ENCODE peak calls at places on chromosomes 12 and 14, in six cellular contexts. D is right lobe of liver, U is HCT116, T is PC-3, Z is lower leg skin, I is spleen. M is an unnamed sample.

GRCh38 chr12:52356031-52356761 is 11.1 kb downstream of the KRT85 start:
- DNase-seq in T (no peak), U (no peak), Z (peak), D (peak), I (peak), M (no peak)

GRCh38 chr12:52395761-52396434 is 10.2 kb downstream of the KRT82 start:
- DNase-seq in Z (no peak), I (peak), T (peak), D (no peak), U (peak), M (peak)

GRCh38 chr12:51048601-51049369 is 658 bp downstream of the LETMD1 start:
- DNase-seq in D (no peak), T (no peak), U (no peak), I (no peak), Z (no peak), M (no peak)

GRCh38 chr14:22691171-22691570 is 47.0 kb upstream of the OR6J1 start:
- DNase-seq in Z (no peak), U (no peak), T (peak), D (no peak), I (no peak), M (no peak)

GRCh38 chr12:89574736-89575208 is 48.9 kb upstream of the POC1B start:
- DNase-seq in U (no peak), D (no peak), Z (no peak), I (no peak), T (no peak), M (no peak)

GRCh38 chr14:24595046-24595808 is 14.3 kb downstream of the GZMH start:
- DNase-seq in I (no peak), Z (peak), T (no peak), D (no peak), U (no peak), M (no peak)

GRCh38 chr14:57388072-57388471 is 2.3 kb upstream of the NAA30 start:
- DNase-seq in D (no peak), Z (no peak), U (no peak), I (no peak), T (no peak), M (no peak)

GRCh38 chr14:104895786-104896642 is 28.7 kb upstream of the PLD4 start:
- DNase-seq in T (no peak), U (no peak), Z (peak), D (peak), I (peak), M (no peak)

GRCh38 chr12:14810953-14811483 is 3.0 kb downstream of the SMCO3 start:
- DNase-seq in I (no peak), T (peak), Z (no peak), U (no peak), D (peak), M (no peak)
- TF ChIP-seq CTCF in I (peak), T (peak), Z (no peak), U (peak), D (peak), M (peak)

GRCh38 chr12:15580431-15580830 is 208.8 kb downstream of the EPS8 start:
- DNase-seq in D (no peak), U (no peak), Z (no peak), T (no peak), I (no peak), M (no peak)

GRCh38 chr12:15581006-15581405 is 208.2 kb downstream of the EPS8 start:
- DNase-seq in U (no peak), I (no peak), Z (no peak), D (no peak), T (no peak), M (no peak)

GRCh38 chr12:15583804-15584203 is 205.4 kb downstream of the EPS8 start:
- DNase-seq in Z (no peak), U (no peak), I (no peak), T (no peak), D (no peak), M (no peak)

GRCh38 chr12:15589328-15590032 is 199.7 kb downstream of the EPS8 start:
- DNase-seq in Z (no peak), I (no peak), D (no peak), T (no peak), U (no peak), M (no peak)

DNA sequence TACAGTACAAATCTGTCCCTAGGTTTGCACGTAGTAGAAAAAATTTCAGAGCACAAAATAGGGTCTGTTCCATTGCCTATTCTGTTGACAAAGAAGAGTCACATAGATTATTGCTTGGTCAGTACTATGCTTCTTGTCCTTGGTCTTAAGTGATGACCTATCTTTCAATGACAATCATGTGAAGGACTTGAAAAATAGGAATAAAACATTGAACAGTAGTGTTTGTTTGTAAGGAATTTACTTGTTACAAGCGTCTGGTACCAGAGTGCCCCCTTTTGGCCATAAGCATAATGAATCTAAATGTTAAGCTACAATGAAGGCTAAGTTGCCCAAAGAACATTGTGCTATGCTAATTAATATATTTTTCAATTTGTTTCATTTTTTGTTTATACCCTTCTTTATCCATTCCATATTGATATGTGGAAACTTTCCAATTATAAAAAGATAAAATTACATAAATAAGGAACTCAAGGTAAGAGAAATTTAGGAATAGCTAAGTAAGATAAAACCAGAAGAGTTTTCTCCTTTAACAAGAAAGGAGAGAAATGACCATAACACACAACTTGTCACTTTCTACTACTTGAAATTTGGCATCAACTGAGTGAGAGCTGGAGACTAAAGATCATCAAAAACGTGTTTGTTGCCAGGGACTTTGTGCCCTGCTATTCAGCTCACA is 204.7 kb downstream of the EPS8 start:
- DNase-seq in I (no peak), T (peak), D (no peak), U (peak), Z (no peak), M (no peak)
- TF ChIP-seq CTCF in I (peak), T (peak), D (peak), U (peak), Z (no peak), M (peak)

DNA sequence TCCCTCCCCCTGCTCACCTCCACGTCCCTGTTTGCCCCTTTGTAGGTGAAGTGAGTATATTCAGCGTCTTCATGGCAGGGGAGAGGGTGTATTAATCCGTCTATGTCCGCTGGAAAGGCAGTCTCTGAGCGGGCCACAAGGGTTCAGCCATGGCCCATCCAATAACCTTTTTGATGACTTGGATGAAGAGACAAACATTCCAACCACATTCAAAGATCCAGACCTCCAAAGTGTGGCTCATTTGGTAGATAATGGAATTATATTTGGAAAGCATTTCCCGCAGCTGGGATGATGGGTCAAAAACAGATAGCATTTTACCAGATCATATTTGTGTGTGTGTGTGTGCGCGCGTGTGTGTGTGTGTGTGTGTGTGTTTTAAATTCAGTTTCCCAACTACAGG is 345.9 kb downstream of the DPF3 start:
- DNase-seq in T (no peak), I (no peak), U (no peak), Z (no peak), D (peak), M (no peak)
- TF ChIP-seq CTCF in T (no peak), I (no peak), U (no peak), Z (no peak), D (no peak), M (no peak)

GRCh38 chr12:62827042-62827441 is 107.9 kb downstream of the PPM1H start:
- DNase-seq in Z (no peak), I (no peak), T (peak), D (no peak), U (no peak), M (no peak)
- TF ChIP-seq CTCF in Z (no peak), I (no peak), T (peak), D (no peak), U (no peak), M (peak)

GRCh38 chr12:5872745-5873144 is 72.3 kb downstream of the ANO2 start:
- DNase-seq in Z (no peak), I (no peak), D (no peak), U (peak), T (peak), M (no peak)
- TF ChIP-seq CTCF in Z (no peak), I (no peak), D (no peak), U (peak), T (peak), M (no peak)

GRCh38 chr12:102896067-102896466 is 21.0 kb downstream of the PAH start:
- DNase-seq in I (no peak), Z (no peak), T (peak), D (no peak), U (no peak), M (no peak)
- TF ChIP-seq CTCF in I (no peak), Z (no peak), T (peak), D (no peak), U (peak), M (no peak)

GRCh38 chr14:95294834-95295599 is 24.7 kb downstream of the CLMN start:
- DNase-seq in T (peak), Z (no peak), U (peak), D (no peak), I (no peak), M (no peak)

GRCh38 chr14:95291859-95292542 is 27.7 kb downstream of the CLMN start:
- DNase-seq in I (no peak), D (no peak), U (peak), T (peak), Z (peak), M (no peak)

GRCh38 chr14:95292660-95293425 is 26.9 kb downstream of the CLMN start:
- DNase-seq in Z (peak), D (peak), I (no peak), T (no peak), U (no peak), M (no peak)

GRCh38 chr14:95294320-95294719 is 25.4 kb downstream of the CLMN start:
- DNase-seq in D (no peak), I (no peak), U (no peak), T (no peak), Z (no peak), M (no peak)

DNA sequence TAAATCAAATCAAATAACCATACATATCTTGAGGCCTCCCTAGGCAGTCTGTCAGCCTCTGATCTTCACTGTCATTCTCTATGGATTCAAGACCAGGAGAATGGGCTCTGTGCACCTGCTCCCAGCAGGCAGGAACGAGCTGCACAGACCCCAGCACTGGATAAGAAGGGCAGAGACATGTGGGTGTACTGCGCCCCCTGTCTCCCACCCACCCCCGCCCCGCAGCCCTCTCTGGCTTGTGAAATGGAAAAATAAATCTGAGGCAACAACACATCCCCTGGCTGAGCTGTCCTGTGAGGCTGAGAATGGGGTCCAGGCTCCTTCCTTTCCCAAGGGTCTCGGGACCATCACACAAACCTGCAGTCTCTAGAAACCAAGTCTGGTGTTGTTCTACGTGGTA is 26.2 kb downstream of the CLMN start:
- DNase-seq in D (no peak), U (no peak), T (no peak), I (no peak), Z (no peak), M (no peak)
- TF ChIP-seq CTCF in D (no peak), U (no peak), T (no peak), I (no peak), Z (no peak), M (no peak)

GRCh38 chr12:78636253-78636855 is 228.2 kb upstream of the SYT1 start:
- DNase-seq in Z (no peak), U (no peak), D (no peak), T (no peak), I (no peak), M (no peak)

GRCh38 chr12:78645956-78646355 is 218.6 kb upstream of the SYT1 start:
- DNase-seq in I (no peak), Z (no peak), U (no peak), T (no peak), D (no peak), M (no peak)

DNA sequence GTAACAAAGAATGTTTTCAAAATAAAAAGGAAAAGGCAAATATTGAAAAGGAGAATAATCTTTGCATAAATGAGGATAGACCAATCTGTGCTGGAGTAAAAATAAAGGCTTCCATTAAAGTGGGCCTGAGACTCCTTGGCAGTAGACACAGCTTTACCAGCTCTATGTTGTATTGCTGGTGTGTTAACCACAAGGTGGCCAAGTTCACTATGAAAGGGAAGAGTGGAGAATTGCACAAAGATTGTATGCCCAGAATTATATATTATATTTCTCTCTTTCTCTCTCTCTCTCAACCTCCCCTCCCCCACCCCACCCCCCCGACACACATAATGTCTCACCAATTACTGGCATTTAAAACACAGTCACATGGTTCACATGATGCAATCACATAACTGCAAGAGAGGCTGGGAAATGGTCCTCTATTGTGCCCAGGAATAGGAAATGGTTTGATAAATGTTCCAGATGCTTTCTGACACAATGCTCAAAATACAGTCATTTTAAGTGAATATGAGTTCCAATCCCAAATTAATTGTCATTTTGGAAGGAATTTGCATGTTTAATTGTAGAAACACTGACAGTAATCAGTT is 222.6 kb upstream of the SYT1 start:
- DNase-seq in T (peak), Z (no peak), U (peak), D (no peak), I (no peak), M (no peak)
- TF ChIP-seq CTCF in T (peak), Z (no peak), U (no peak), D (no peak), I (no peak), M (peak)